ENCODE peak calls at places on chromosomes 5 and 9, in four cellular contexts. G is heart left ventricle, H is IMR-90, O is upper lobe of left lung. S is an unnamed sample.

GRCh38 chr5:159965031-159965837 is 43.7 kb upstream of the TTC1 start:
- ATAC-seq in G (peak; percentile 71), H (peak; percentile 96), O (peak; percentile 81), S (no peak)

GRCh38 chr5:134873494-134873893 is 677 bp upstream of the TXNDC15 start:
- ATAC-seq in G (no peak), H (no peak), O (no peak), S (no peak)

GRCh38 chr5:123089971-123090640 is 1.1 kb downstream of the PRDM6 start:
- ATAC-seq in G (peak; percentile 52), H (peak; percentile 52), O (peak; percentile 76), S (peak; percentile 58)

GRCh38 chr5:140108093-140109049 is 5.5 kb upstream of the PURA start:
- ATAC-seq in G (no peak), H (no peak), O (peak; percentile 15), S (no peak)

GRCh38 chr5:142253938-142254895 is 70.6 kb downstream of the SPRY4 start:
- ATAC-seq in G (peak; percentile 62), H (peak; percentile 21), O (no peak), S (no peak)

GRCh38 chr9:122016789-122017188 is 76.3 kb downstream of the TTLL11 start:
- ATAC-seq in G (no peak), H (no peak), O (no peak), S (no peak)

GRCh38 chr5:132176543-132176945 is 51.1 kb downstream of the P4HA2 start:
- ATAC-seq in G (no peak), H (no peak), O (no peak), S (no peak)

GRCh38 chr5:167315762-167316161 is 975.7 kb upstream of the WWC1 start:
- ATAC-seq in G (no peak), H (no peak), O (no peak), S (no peak)

GRCh38 chr9:125409217-125409636 is 147.6 kb downstream of the GAPVD1 start:
- ATAC-seq in G (no peak), H (no peak), O (no peak), S (no peak)

GRCh38 chr9:96498796-96499195 is 48.8 kb downstream of the HABP4 start:
- ATAC-seq in G (no peak), H (no peak), O (no peak), S (no peak)

GRCh38 chr9:137087409-137087925 is 682 bp downstream of the MAN1B1 start:
- ATAC-seq in G (no peak), H (no peak), O (no peak), S (no peak)

GRCh38 chr5:52909192-52909591 is 80.0 kb upstream of the ITGA2 start:
- ATAC-seq in G (peak; percentile 80), H (no peak), O (no peak), S (no peak)

GRCh38 chr9:24698864-24699518 is 153.3 kb upstream of the IZUMO3 start:
- ATAC-seq in G (no peak), H (no peak), O (no peak), S (no peak)

GRCh38 chr9:70111641-70112236 is 68.1 kb downstream of the MAMDC2 start:
- ATAC-seq in G (no peak), H (no peak), O (no peak), S (no peak)

GRCh38 chr5:62937661-62938558 is 359.3 kb downstream of the LRRC70 start:
- ATAC-seq in G (no peak), H (no peak), O (peak; percentile 69), S (peak; percentile 31)

GRCh38 chr9:134390537-134390936 is 64.3 kb downstream of the RXRA start:
- ATAC-seq in G (no peak), H (no peak), O (no peak), S (no peak)

GRCh38 chr5:30845194-30845593 is 348.3 kb upstream of the CDH6 start:
- ATAC-seq in G (no peak), H (no peak), O (no peak), S (no peak)

GRCh38 chr5:123180178-123180577 is 91.1 kb downstream of the PRDM6 start:
- ATAC-seq in G (peak; percentile 73), H (no peak), O (peak; percentile 67), S (peak; percentile 53)

GRCh38 chr5:119524461-119524860 is 72.2 kb downstream of the HSD17B4 start:
- ATAC-seq in G (no peak), H (peak; percentile 42), O (no peak), S (no peak)

GRCh38 chr5:153704110-153704509 is 213.6 kb downstream of the GRIA1 start:
- ATAC-seq in G (peak; percentile 93), H (no peak), O (no peak), S (no peak)

GRCh38 chr5:176352116-176352878 is 9.3 kb downstream of the KIAA1191 start:
- ATAC-seq in G (no peak), H (peak; percentile 56), O (no peak), S (no peak)

GRCh38 chr5:151221574-151221973 is 2.3 kb downstream of the CCDC69 start:
- ATAC-seq in G (no peak), H (peak; percentile 69), O (no peak), S (no peak)
- H3K4me3 ChIP-seq in G (no peak overlapping the region), H (no peak overlapping the region), O (peak overlapping the region; percentile 98), S (no peak overlapping the region)

GRCh38 chr5:181243020-181243520 is 636 bp downstream of the RACK1 start:
- ATAC-seq in G (no peak), H (no peak), O (no peak), S (no peak)

GRCh38 chr5:181243521-181244307 is at the start of gene RACK1:
- ATAC-seq in G (peak; percentile 75), H (peak; percentile 67), O (peak; percentile 82), S (peak; percentile 76)

GRCh38 chr5:181239062-181239663 is 4.5 kb downstream of the RACK1 start:
- ATAC-seq in G (no peak), H (no peak), O (no peak), S (no peak)

GRCh38 chr5:181241393-181241975 is 2.2 kb downstream of the RACK1 start:
- ATAC-seq in G (no peak), H (no peak), O (no peak), S (no peak)

DNA sequence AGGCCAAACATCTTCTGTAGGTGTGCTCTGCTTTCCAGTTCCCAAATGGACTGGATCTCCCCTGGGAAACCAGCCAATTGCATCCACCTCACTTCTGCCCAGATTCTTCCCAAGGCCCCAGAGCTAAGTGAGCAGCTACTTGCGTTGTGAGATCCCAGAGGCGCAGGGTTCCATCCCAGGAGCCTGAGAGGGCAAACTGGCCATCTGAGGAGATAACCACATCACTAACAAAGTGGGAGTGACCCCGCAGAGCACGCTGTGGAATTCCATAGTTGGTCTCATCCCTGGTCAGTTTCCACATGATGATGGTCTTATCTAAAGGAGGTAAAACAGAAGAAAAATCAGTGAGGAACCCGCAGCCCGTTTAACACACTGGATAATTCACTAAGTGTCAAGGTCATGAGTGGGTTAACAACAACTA is 1.7 kb downstream of the RACK1 start:
- ATAC-seq in G (no peak), H (no peak), O (no peak), S (no peak)
- TF ChIP-seq POLR2A in G (no peak), H (no peak), O (no peak), S (no peak)

GRCh38 chr5:61329729-61330128 is 2.3 kb upstream of the ZSWIM6 start:
- ATAC-seq in G (no peak), H (no peak), O (no peak), S (no peak)
- H3K4me3 ChIP-seq in G (peak overlapping the region; percentile 95), H (peak overlapping the region; percentile 20), O (peak overlapping the region; percentile 84), S (peak overlapping the region; percentile 86)

GRCh38 chr5:43016217-43016779 is 23.8 kb downstream of the ANXA2R start:
- ATAC-seq in G (no peak), H (no peak), O (no peak), S (no peak)

GRCh38 chr5:43019293-43019614 is 20.9 kb downstream of the ANXA2R start:
- ATAC-seq in G (no peak), H (no peak), O (no peak), S (no peak)

GRCh38 chr5:43020294-43020711 is 19.8 kb downstream of the ANXA2R start:
- ATAC-seq in G (no peak), H (no peak), O (no peak), S (no peak)

GRCh38 chr5:43017438-43017820 is 22.7 kb downstream of the ANXA2R start:
- ATAC-seq in G (peak; percentile 72), H (peak; percentile 63), O (peak; percentile 47), S (peak; percentile 20)

GRCh38 chr5:43019615-43020293 is 20.4 kb downstream of the ANXA2R start:
- ATAC-seq in G (peak; percentile 51), H (peak; percentile 50), O (peak; percentile 76), S (peak; percentile 52)
- TF ChIP-seq POLR2A in G (no peak), H (no peak), O (peak; percentile 14), S (no peak)